ENCODE peak calls at places on chromosomes 11 and 22, in nine cellular contexts. O, J, U, X, K, S, W, M and P are unnamed samples.
A peak's percentile ranks its signal among the peaks of the same experiment; 100 is the strongest.

GRCh38 chr22:33652596-33652995 is 267.7 kb downstream of the LARGE1 start:
- DNase-seq in O (no peak), J (no peak), U (peak; percentile 15), X (peak; percentile 62), K (no peak), S (peak; percentile 54), W (no peak), M (no peak), P (peak; percentile 38)

GRCh38 chr11:68099474-68100405 is 21.4 kb downstream of the CHKA start:
- DNase-seq in O (no peak), J (peak; percentile 9), U (no peak), X (no peak), K (peak; percentile 92), S (peak; percentile 49), W (no peak), M (no peak), P (peak; percentile 57)

GRCh38 chr11:17573526-17573925 is 26.5 kb downstream of the OTOG start:
- DNase-seq in O (no peak), J (no peak), U (no peak), X (no peak), K (no peak), S (no peak), W (no peak), M (no peak), P (no peak)

GRCh38 chr11:122192634-122193245 is 76.7 kb upstream of the BLID start:
- DNase-seq in O (no peak), J (peak; percentile 64), U (peak; percentile 82), X (no peak), K (peak; percentile 41), S (no peak), W (no peak), M (no peak), P (peak; percentile 72)

GRCh38 chr11:28176231-28176853 is 68.2 kb downstream of the METTL15 start:
- DNase-seq in O (no peak), J (peak; percentile 0), U (peak; percentile 55), X (no peak), K (no peak), S (no peak), W (no peak), M (no peak), P (no peak)

GRCh38 chr11:114156131-114156581 is 96.6 kb downstream of the ZBTB16 start:
- DNase-seq in O (no peak), J (no peak), U (no peak), X (no peak), K (no peak), S (no peak), W (no peak), M (no peak), P (no peak)

GRCh38 chr11:109342261-109342660 is 79.7 kb upstream of the C11orf87 start:
- DNase-seq in O (no peak), J (no peak), U (no peak), X (no peak), K (no peak), S (no peak), W (no peak), M (no peak), P (no peak)

GRCh38 chr11:95282337-95282751 is 51.3 kb upstream of the SESN3 start:
- DNase-seq in O (no peak), J (peak; percentile 47), U (peak; percentile 79), X (no peak), K (no peak), S (peak; percentile 84), W (peak; percentile 44), M (no peak), P (no peak)

GRCh38 chr22:46043339-46043738 is 66.4 kb upstream of the WNT7B start:
- DNase-seq in O (no peak), J (no peak), U (no peak), X (no peak), K (no peak), S (no peak), W (no peak), M (no peak), P (no peak)
- H3K79me2 ChIP-seq in O (no peaks in the 10 kb centered on the region), J (peaks cover 50% of the 10 kb centered on the region), U (peaks cover 80% of the 10 kb centered on the region), X (no peaks in the 10 kb centered on the region), K (peaks cover 3% of the 10 kb centered on the region), S (no peaks in the 10 kb centered on the region), W (no peaks in the 10 kb centered on the region), M (no peaks in the 10 kb centered on the region), P (peaks cover 39% of the 10 kb centered on the region)

GRCh38 chr22:43187171-43188099 is 501 bp upstream of the TTLL12 start:
- DNase-seq in O (peak; percentile 97), J (peak; percentile 94), U (peak; percentile 95), X (peak; percentile 83), K (peak; percentile 94), S (peak; percentile 98), W (peak; percentile 96), M (peak; percentile 97), P (peak; percentile 79)

GRCh38 chr22:43191831-43192230 is 4.9 kb upstream of the TTLL12 start:
- DNase-seq in O (no peak), J (no peak), U (no peak), X (no peak), K (no peak), S (no peak), W (no peak), M (no peak), P (no peak)

GRCh38 chr22:43186272-43187170 is at the start of gene TTLL12:
- DNase-seq in O (peak; percentile 56), J (peak; percentile 36), U (peak; percentile 83), X (no peak), K (peak; percentile 45), S (peak; percentile 91), W (peak; percentile 92), M (peak; percentile 85), P (no peak)

GRCh38 chr22:43185860-43186261 is 1.1 kb downstream of the TTLL12 start:
- DNase-seq in O (no peak), J (peak; percentile 28), U (peak; percentile 51), X (no peak), K (peak; percentile 45), S (peak; percentile 62), W (peak; percentile 34), M (peak; percentile 55), P (no peak)

GRCh38 chr22:43188829-43189545 is 2.1 kb upstream of the TTLL12 start:
- DNase-seq in O (no peak), J (no peak), U (no peak), X (no peak), K (no peak), S (no peak), W (no peak), M (no peak), P (no peak)
- H3K4me2 ChIP-seq in O (no peak overlapping the region), J (no peak overlapping the region), U (no peak overlapping the region), X (peak overlapping the region; percentile 87), K (no peak overlapping the region), S (no peak overlapping the region), W (no peak overlapping the region), M (no peak overlapping the region), P (no peak overlapping the region)

GRCh38 chr11:120354779-120355178 is 18.6 kb downstream of the ARHGEF12 start:
- DNase-seq in O (no peak), J (peak; percentile 78), U (no peak), X (no peak), K (no peak), S (no peak), W (no peak), M (no peak), P (no peak)

GRCh38 chr11:120352405-120352804 is 16.2 kb downstream of the ARHGEF12 start:
- DNase-seq in O (no peak), J (no peak), U (no peak), X (no peak), K (no peak), S (peak; percentile 36), W (no peak), M (no peak), P (no peak)

GRCh38 chr11:120354068-120354467 is 17.9 kb downstream of the ARHGEF12 start:
- DNase-seq in O (no peak), J (no peak), U (no peak), X (no peak), K (no peak), S (no peak), W (no peak), M (no peak), P (peak; percentile 36)

GRCh38 chr11:120346233-120346632 is 10.0 kb downstream of the ARHGEF12 start:
- DNase-seq in O (no peak), J (no peak), U (no peak), X (no peak), K (no peak), S (no peak), W (no peak), M (no peak), P (no peak)

DNA sequence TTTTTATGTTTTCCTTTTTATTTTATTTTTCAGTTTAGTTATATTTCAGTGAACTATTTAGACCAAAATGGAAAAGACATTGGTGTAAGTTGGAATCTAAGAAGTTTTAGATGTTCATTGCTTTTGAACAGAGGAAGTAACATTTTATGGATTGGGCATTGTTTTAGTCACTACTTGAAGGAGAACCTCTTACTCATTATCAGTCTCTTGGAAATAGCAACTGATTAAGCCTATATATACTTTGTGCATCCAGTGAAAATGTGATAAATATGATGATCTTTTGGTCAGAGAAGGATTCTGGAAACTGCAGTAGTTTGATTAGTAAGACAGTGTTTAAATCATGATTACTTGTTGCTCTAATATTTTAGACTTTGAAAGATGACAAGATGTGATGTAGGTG is 14.4 kb downstream of the ARHGEF12 start:
- DNase-seq in O (no peak), J (no peak), U (no peak), X (no peak), K (no peak), S (no peak), W (no peak), M (no peak), P (no peak)
- H3K79me2 ChIP-seq in O (peaks cover 13% of the 10 kb centered on the region), J (peaks cover 94% of the 10 kb centered on the region), U (peaks cover 98% of the 10 kb centered on the region), X (peaks cover 97% of the 10 kb centered on the region), K (peaks cover 96% of the 10 kb centered on the region), S (peaks cover 91% of the 10 kb centered on the region), W (peaks cover 93% of the 10 kb centered on the region), M (peaks cover 7% of the 10 kb centered on the region), P (peaks cover 98% of the 10 kb centered on the region)

GRCh38 chr22:37314315-37315046 is 32.2 kb downstream of the CYTH4 start:
- DNase-seq in O (no peak), J (no peak), U (no peak), X (no peak), K (peak; percentile 26), S (no peak), W (no peak), M (peak; percentile 49), P (no peak)

GRCh38 chr22:37317698-37318210 is 35.4 kb downstream of the CYTH4 start:
- DNase-seq in O (no peak), J (no peak), U (no peak), X (no peak), K (no peak), S (no peak), W (no peak), M (no peak), P (no peak)

GRCh38 chr22:37316405-37316804 is 34.1 kb downstream of the CYTH4 start:
- DNase-seq in O (no peak), J (no peak), U (no peak), X (no peak), K (no peak), S (no peak), W (no peak), M (no peak), P (no peak)

GRCh38 chr22:37318255-37319109 is 36.2 kb downstream of the CYTH4 start:
- DNase-seq in O (no peak), J (no peak), U (peak; percentile 27), X (no peak), K (no peak), S (no peak), W (peak; percentile 28), M (no peak), P (no peak)

DNA sequence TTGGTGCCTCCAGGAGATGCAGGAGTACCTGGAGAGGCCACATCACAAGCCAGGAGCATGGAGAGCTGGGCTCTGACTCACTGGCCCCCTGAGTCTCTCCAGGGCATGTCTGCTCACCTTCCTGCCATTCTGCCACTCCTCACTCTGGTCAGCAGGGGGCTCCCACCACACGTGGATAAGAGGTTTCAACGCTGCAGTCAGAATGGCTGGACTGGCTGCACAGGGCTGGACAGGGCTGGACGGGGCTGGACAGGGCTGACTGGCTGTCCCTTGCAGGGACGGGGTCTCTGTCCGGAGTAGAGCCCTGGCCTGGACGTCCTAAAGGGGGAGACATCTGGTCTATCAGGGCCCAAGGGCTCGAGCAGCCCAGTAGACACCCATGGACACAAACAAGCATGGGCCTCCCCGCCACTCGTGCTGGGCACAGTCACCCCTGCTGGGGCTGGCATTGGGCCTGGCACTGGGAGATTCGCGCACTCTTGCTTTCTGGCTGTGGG is 34.6 kb downstream of the CYTH4 start:
- DNase-seq in O (peak; percentile 86), J (peak; percentile 88), U (peak; percentile 90), X (peak; percentile 90), K (peak; percentile 82), S (peak; percentile 94), W (peak; percentile 94), M (peak; percentile 91), P (peak; percentile 65)
- H3K4me2 ChIP-seq in O (no peak overlapping the region), J (no peak overlapping the region), U (no peak overlapping the region), X (peak overlapping the region; percentile 8), K (no peak overlapping the region), S (no peak overlapping the region), W (no peak overlapping the region), M (no peak overlapping the region), P (no peak overlapping the region)